ENCODE peak calls at places on chromosomes 3 and 15, in ten cellular contexts. E is HL-60, F is A673, Q is cardiac fibroblast, Z is colonic mucosa, Y is lung, N is right lobe of liver, C is AG09319, L is heart right ventricle, T is IMR-90. J is an unnamed sample.

GRCh38 chr3:38646630-38647029 is 2.9 kb downstream of the SCN5A start:
- DNase-seq in E (no peak), F (peak; percentile 59), Q (peak; percentile 56), Z (no peak), Y (no peak), N (no peak), C (no peak), L (no peak), T (peak; percentile 34), J (no peak)

GRCh38 chr3:71061037-71061436 is 522.5 kb downstream of the FOXP1 start:
- DNase-seq in E (no peak), F (no peak), Q (no peak), Z (no peak), Y (no peak), N (no peak), C (no peak), L (no peak), T (no peak), J (no peak)

GRCh38 chr3:173739716-173740115 is 342.2 kb downstream of the NLGN1 start:
- DNase-seq in E (no peak), F (no peak), Q (no peak), Z (no peak), Y (no peak), N (no peak), C (no peak), L (no peak), T (peak; percentile 31), J (no peak)

GRCh38 chr15:39403674-39404117 is 177.2 kb upstream of the THBS1 start:
- DNase-seq in E (no peak), F (no peak), Q (peak; percentile 82), Z (no peak), Y (no peak), N (no peak), C (no peak), L (no peak), T (peak; percentile 88), J (no peak)

GRCh38 chr15:26045516-26045915 is 182.4 kb upstream of the ATP10A start:
- DNase-seq in E (no peak), F (no peak), Q (no peak), Z (no peak), Y (no peak), N (no peak), C (no peak), L (no peak), T (no peak), J (no peak)

GRCh38 chr3:177981576-177981975 is 554.7 kb upstream of the KCNMB2 start:
- DNase-seq in E (no peak), F (no peak), Q (no peak), Z (no peak), Y (no peak), N (no peak), C (no peak), L (no peak), T (no peak), J (no peak)

GRCh38 chr3:46896386-46896785 is 18.9 kb downstream of the PTH1R start:
- DNase-seq in E (no peak), F (no peak), Q (no peak), Z (no peak), Y (no peak), N (no peak), C (no peak), L (no peak), T (no peak), J (no peak)

GRCh38 chr3:23203651-23204111 is 554 bp downstream of the UBE2E2 start:
- DNase-seq in E (peak; percentile 38), F (peak; percentile 6), Q (peak; percentile 32), Z (peak; percentile 28), Y (peak; percentile 33), N (peak; percentile 51), C (no peak), L (peak; percentile 26), T (peak; percentile 5), J (no peak)

GRCh38 chr3:148036331-148036881 is 627.2 kb downstream of the ZIC1 start:
- DNase-seq in E (no peak), F (peak; percentile 95), Q (peak; percentile 80), Z (no peak), Y (no peak), N (no peak), C (no peak), L (no peak), T (peak; percentile 36), J (no peak)

GRCh38 chr3:57855281-57855680 is 99.2 kb downstream of the SLMAP start:
- DNase-seq in E (no peak), F (no peak), Q (peak; percentile 7), Z (no peak), Y (no peak), N (no peak), C (no peak), L (no peak), T (peak; percentile 86), J (no peak)

GRCh38 chr3:127264292-127264691 is 23.6 kb downstream of the PRR20G start:
- DNase-seq in E (no peak), F (peak; percentile 10), Q (no peak), Z (no peak), Y (no peak), N (no peak), C (no peak), L (no peak), T (peak; percentile 12), J (no peak)

GRCh38 chr15:95598456-95598855 is 732.0 kb upstream of the NR2F2 start:
- DNase-seq in E (no peak), F (no peak), Q (no peak), Z (no peak), Y (no peak), N (no peak), C (no peak), L (no peak), T (no peak), J (no peak)

GRCh38 chr15:95603802-95604201 is 726.7 kb upstream of the NR2F2 start:
- DNase-seq in E (no peak), F (peak; percentile 95), Q (peak; percentile 90), Z (no peak), Y (no peak), N (no peak), C (no peak), L (peak; percentile 47), T (peak; percentile 23), J (no peak)

GRCh38 chr15:95601525-95601924 is 729.0 kb upstream of the NR2F2 start:
- DNase-seq in E (no peak), F (no peak), Q (no peak), Z (no peak), Y (no peak), N (no peak), C (no peak), L (no peak), T (no peak), J (no peak)

GRCh38 chr15:95600367-95600766 is 730.1 kb upstream of the NR2F2 start:
- DNase-seq in E (no peak), F (no peak), Q (no peak), Z (no peak), Y (no peak), N (no peak), C (no peak), L (no peak), T (no peak), J (no peak)

GRCh38 chr15:95600884-95601283 is 729.6 kb upstream of the NR2F2 start:
- DNase-seq in E (no peak), F (no peak), Q (no peak), Z (no peak), Y (no peak), N (no peak), C (no peak), L (no peak), T (no peak), J (no peak)
- TF ChIP-seq CTCF in E (no peak), F (no peak), Q (no peak), Z (no peak), Y (no peak), N (no peak), C (no peak), L (no peak), T (no peak), J (no peak)

GRCh38 chr3:18018491-18019177 is 276.2 kb upstream of the TBC1D5 start:
- DNase-seq in E (no peak), F (no peak), Q (no peak), Z (no peak), Y (no peak), N (no peak), C (no peak), L (no peak), T (no peak), J (no peak)
- TF ChIP-seq CTCF in E (no peak), F (no peak), Q (no peak), Z (no peak), Y (no peak), N (no peak), C (no peak), L (no peak), T (no peak), J (no peak)

GRCh38 chr15:29089731-29090616 is 179.6 kb downstream of the NSMCE3 start:
- DNase-seq in E (no peak), F (peak; percentile 30), Q (peak; percentile 9), Z (no peak), Y (no peak), N (no peak), C (no peak), L (no peak), T (peak; percentile 45), J (peak; percentile 43)
- TF ChIP-seq CTCF in E (no peak), F (peak; percentile 40), Q (peak; percentile 12), Z (no peak), Y (no peak), N (no peak), C (peak; percentile 2), L (no peak), T (peak; percentile 42), J (no peak)

GRCh38 chr15:51132384-51133139 is 37.9 kb upstream of the TNFAIP8L3 start:
- DNase-seq in E (no peak), F (peak; percentile 51), Q (peak; percentile 96), Z (peak; percentile 46), Y (no peak), N (no peak), C (peak; percentile 31), L (peak; percentile 26), T (peak; percentile 96), J (no peak)

GRCh38 chr15:51131596-51132290 is 37.0 kb upstream of the TNFAIP8L3 start:
- DNase-seq in E (no peak), F (no peak), Q (no peak), Z (no peak), Y (no peak), N (no peak), C (no peak), L (no peak), T (no peak), J (no peak)

GRCh38 chr15:51135276-51135675 is 40.6 kb upstream of the TNFAIP8L3 start:
- DNase-seq in E (no peak), F (no peak), Q (no peak), Z (no peak), Y (no peak), N (no peak), C (no peak), L (no peak), T (no peak), J (no peak)

GRCh38 chr15:51134416-51135199 is 39.9 kb upstream of the TNFAIP8L3 start:
- DNase-seq in E (no peak), F (no peak), Q (peak; percentile 21), Z (no peak), Y (no peak), N (no peak), C (no peak), L (no peak), T (no peak), J (no peak)

DNA sequence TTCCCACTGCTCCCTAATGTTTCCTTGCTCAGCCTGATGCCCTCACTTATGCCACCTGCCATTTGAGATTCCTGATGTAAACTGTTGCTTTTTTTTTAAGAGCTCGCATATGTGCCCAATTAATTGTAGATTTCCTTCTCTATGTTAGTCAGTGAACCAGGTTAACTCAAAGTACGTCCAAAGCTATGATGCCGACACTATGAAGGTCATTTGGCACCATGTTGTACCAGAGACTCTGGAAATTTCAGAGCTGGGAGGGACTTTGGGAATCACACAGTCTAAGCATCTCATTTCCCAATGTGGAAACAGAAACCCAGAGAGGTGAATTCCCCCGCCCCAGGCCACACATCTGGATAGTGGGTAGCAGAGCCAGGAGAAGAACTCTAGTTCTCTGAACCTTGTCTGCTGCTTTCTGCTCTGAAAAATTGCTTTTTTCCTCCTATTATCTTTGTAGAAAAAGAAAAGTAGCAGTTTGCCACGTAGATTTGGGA is 38.5 kb upstream of the TNFAIP8L3 start:
- DNase-seq in E (no peak), F (no peak), Q (no peak), Z (no peak), Y (no peak), N (no peak), C (no peak), L (no peak), T (no peak), J (no peak)
- TF ChIP-seq CTCF in E (no peak), F (no peak), Q (no peak), Z (no peak), Y (no peak), N (no peak), C (no peak), L (no peak), T (no peak), J (peak; percentile 38)